ENCODE peak calls at places on chromosomes 12 and 14, in five cellular contexts. One of them, this sample, is unnamed.

GRCh38 chr12:108955225-108955835 is 65.5 kb downstream of the SVOP start:
- DNase-seq in stimulated activated CD4-positive, alpha-beta T cell treated with anti-CD3 and anti-CD28 coated beads, Interleukin-15, amount 100 ng/mL, for 24 hours: no peak
- DNase-seq in stimulated activated CD8-positive, alpha-beta memory T cell treated with anti-CD3 and anti-CD28 coated beads, Interleukin-12 subunit alpha, Interleukin-12 subunit beta, amount 100 ng/mL, for 4 hours: no peak
- DNase-seq in naive thymus-derived CD4-positive, alpha-beta T cell: no peak
- DNase-seq in neural crest cell: no peak
- DNase-seq in this sample: no peak

GRCh38 chr12:78818487-78818886 is 46.1 kb upstream of the SYT1 start:
- DNase-seq in stimulated activated CD4-positive, alpha-beta T cell treated with anti-CD3 and anti-CD28 coated beads, Interleukin-15, amount 100 ng/mL, for 24 hours: no peak
- DNase-seq in stimulated activated CD8-positive, alpha-beta memory T cell treated with anti-CD3 and anti-CD28 coated beads, Interleukin-12 subunit alpha, Interleukin-12 subunit beta, amount 100 ng/mL, for 4 hours: no peak
- DNase-seq in naive thymus-derived CD4-positive, alpha-beta T cell: no peak
- DNase-seq in neural crest cell: no peak
- DNase-seq in this sample: no peak

GRCh38 chr12:50195832-50196231 is 28.7 kb upstream of the CERS5 start:
- DNase-seq in stimulated activated CD4-positive, alpha-beta T cell treated with anti-CD3 and anti-CD28 coated beads, Interleukin-15, amount 100 ng/mL, for 24 hours: no peak
- DNase-seq in stimulated activated CD8-positive, alpha-beta memory T cell treated with anti-CD3 and anti-CD28 coated beads, Interleukin-12 subunit alpha, Interleukin-12 subunit beta, amount 100 ng/mL, for 4 hours: no peak
- DNase-seq in naive thymus-derived CD4-positive, alpha-beta T cell: no peak
- DNase-seq in neural crest cell: no peak
- DNase-seq in this sample: no peak

GRCh38 chr12:20220339-20220738 is 148.0 kb upstream of the PDE3A start:
- DNase-seq in stimulated activated CD4-positive, alpha-beta T cell treated with anti-CD3 and anti-CD28 coated beads, Interleukin-15, amount 100 ng/mL, for 24 hours: no peak
- DNase-seq in stimulated activated CD8-positive, alpha-beta memory T cell treated with anti-CD3 and anti-CD28 coated beads, Interleukin-12 subunit alpha, Interleukin-12 subunit beta, amount 100 ng/mL, for 4 hours: no peak
- DNase-seq in naive thymus-derived CD4-positive, alpha-beta T cell: no peak
- DNase-seq in neural crest cell: no peak
- DNase-seq in this sample: no peak

GRCh38 chr14:31263485-31264133 is 56.0 kb upstream of the HECTD1 start:
- DNase-seq in stimulated activated CD4-positive, alpha-beta T cell treated with anti-CD3 and anti-CD28 coated beads, Interleukin-15, amount 100 ng/mL, for 24 hours: no peak
- DNase-seq in stimulated activated CD8-positive, alpha-beta memory T cell treated with anti-CD3 and anti-CD28 coated beads, Interleukin-12 subunit alpha, Interleukin-12 subunit beta, amount 100 ng/mL, for 4 hours: no peak
- DNase-seq in naive thymus-derived CD4-positive, alpha-beta T cell: no peak
- DNase-seq in neural crest cell: no peak
- DNase-seq in this sample: no peak

GRCh38 chr12:6828671-6829531 is 694 bp downstream of the P3H3 start:
- DNase-seq in stimulated activated CD4-positive, alpha-beta T cell treated with anti-CD3 and anti-CD28 coated beads, Interleukin-15, amount 100 ng/mL, for 24 hours: peak
- DNase-seq in stimulated activated CD8-positive, alpha-beta memory T cell treated with anti-CD3 and anti-CD28 coated beads, Interleukin-12 subunit alpha, Interleukin-12 subunit beta, amount 100 ng/mL, for 4 hours: no peak
- DNase-seq in naive thymus-derived CD4-positive, alpha-beta T cell: peak
- DNase-seq in neural crest cell: no peak
- DNase-seq in this sample: peak

GRCh38 chr12:62817556-62818271 is 117.2 kb downstream of the PPM1H start:
- DNase-seq in stimulated activated CD4-positive, alpha-beta T cell treated with anti-CD3 and anti-CD28 coated beads, Interleukin-15, amount 100 ng/mL, for 24 hours: no peak
- DNase-seq in stimulated activated CD8-positive, alpha-beta memory T cell treated with anti-CD3 and anti-CD28 coated beads, Interleukin-12 subunit alpha, Interleukin-12 subunit beta, amount 100 ng/mL, for 4 hours: no peak
- DNase-seq in naive thymus-derived CD4-positive, alpha-beta T cell: no peak
- DNase-seq in neural crest cell: no peak
- DNase-seq in this sample: no peak

GRCh38 chr14:75547552-75548250 is 25.4 kb downstream of the BATF start:
- DNase-seq in stimulated activated CD4-positive, alpha-beta T cell treated with anti-CD3 and anti-CD28 coated beads, Interleukin-15, amount 100 ng/mL, for 24 hours: no peak
- DNase-seq in stimulated activated CD8-positive, alpha-beta memory T cell treated with anti-CD3 and anti-CD28 coated beads, Interleukin-12 subunit alpha, Interleukin-12 subunit beta, amount 100 ng/mL, for 4 hours: no peak
- DNase-seq in naive thymus-derived CD4-positive, alpha-beta T cell: no peak
- DNase-seq in neural crest cell: no peak
- DNase-seq in this sample: no peak

GRCh38 chr12:57033428-57033827 is 16.5 kb downstream of the MYO1A start:
- DNase-seq in stimulated activated CD4-positive, alpha-beta T cell treated with anti-CD3 and anti-CD28 coated beads, Interleukin-15, amount 100 ng/mL, for 24 hours: no peak
- DNase-seq in stimulated activated CD8-positive, alpha-beta memory T cell treated with anti-CD3 and anti-CD28 coated beads, Interleukin-12 subunit alpha, Interleukin-12 subunit beta, amount 100 ng/mL, for 4 hours: no peak
- DNase-seq in naive thymus-derived CD4-positive, alpha-beta T cell: no peak
- DNase-seq in neural crest cell: no peak
- DNase-seq in this sample: no peak

GRCh38 chr12:20248646-20249045 is 119.7 kb upstream of the PDE3A start:
- DNase-seq in stimulated activated CD4-positive, alpha-beta T cell treated with anti-CD3 and anti-CD28 coated beads, Interleukin-15, amount 100 ng/mL, for 24 hours: no peak
- DNase-seq in stimulated activated CD8-positive, alpha-beta memory T cell treated with anti-CD3 and anti-CD28 coated beads, Interleukin-12 subunit alpha, Interleukin-12 subunit beta, amount 100 ng/mL, for 4 hours: no peak
- DNase-seq in naive thymus-derived CD4-positive, alpha-beta T cell: no peak
- DNase-seq in neural crest cell: no peak
- DNase-seq in this sample: no peak

GRCh38 chr14:76329150-76329881 is 46.6 kb upstream of the ESRRB start:
- DNase-seq in stimulated activated CD4-positive, alpha-beta T cell treated with anti-CD3 and anti-CD28 coated beads, Interleukin-15, amount 100 ng/mL, for 24 hours: no peak
- DNase-seq in stimulated activated CD8-positive, alpha-beta memory T cell treated with anti-CD3 and anti-CD28 coated beads, Interleukin-12 subunit alpha, Interleukin-12 subunit beta, amount 100 ng/mL, for 4 hours: no peak
- DNase-seq in naive thymus-derived CD4-positive, alpha-beta T cell: no peak
- DNase-seq in neural crest cell: no peak
- DNase-seq in this sample: no peak

GRCh38 chr12:21940972-21941521 is at the start of gene ABCC9:
- DNase-seq in stimulated activated CD4-positive, alpha-beta T cell treated with anti-CD3 and anti-CD28 coated beads, Interleukin-15, amount 100 ng/mL, for 24 hours: peak
- DNase-seq in stimulated activated CD8-positive, alpha-beta memory T cell treated with anti-CD3 and anti-CD28 coated beads, Interleukin-12 subunit alpha, Interleukin-12 subunit beta, amount 100 ng/mL, for 4 hours: no peak
- DNase-seq in naive thymus-derived CD4-positive, alpha-beta T cell: no peak
- DNase-seq in neural crest cell: peak
- DNase-seq in this sample: no peak

GRCh38 chr14:91744068-91744480 is 12.2 kb upstream of the CATSPERB start:
- DNase-seq in stimulated activated CD4-positive, alpha-beta T cell treated with anti-CD3 and anti-CD28 coated beads, Interleukin-15, amount 100 ng/mL, for 24 hours: no peak
- DNase-seq in stimulated activated CD8-positive, alpha-beta memory T cell treated with anti-CD3 and anti-CD28 coated beads, Interleukin-12 subunit alpha, Interleukin-12 subunit beta, amount 100 ng/mL, for 4 hours: no peak
- DNase-seq in naive thymus-derived CD4-positive, alpha-beta T cell: no peak
- DNase-seq in neural crest cell: no peak
- DNase-seq in this sample: no peak

GRCh38 chr12:56437430-56438176 is 11.6 kb downstream of the TIMELESS start:
- DNase-seq in stimulated activated CD4-positive, alpha-beta T cell treated with anti-CD3 and anti-CD28 coated beads, Interleukin-15, amount 100 ng/mL, for 24 hours: no peak
- DNase-seq in stimulated activated CD8-positive, alpha-beta memory T cell treated with anti-CD3 and anti-CD28 coated beads, Interleukin-12 subunit alpha, Interleukin-12 subunit beta, amount 100 ng/mL, for 4 hours: no peak
- DNase-seq in naive thymus-derived CD4-positive, alpha-beta T cell: no peak
- DNase-seq in neural crest cell: no peak
- DNase-seq in this sample: no peak

GRCh38 chr12:123120452-123121166 is 30.3 kb downstream of the PITPNM2 start:
- DNase-seq in stimulated activated CD4-positive, alpha-beta T cell treated with anti-CD3 and anti-CD28 coated beads, Interleukin-15, amount 100 ng/mL, for 24 hours: peak
- DNase-seq in stimulated activated CD8-positive, alpha-beta memory T cell treated with anti-CD3 and anti-CD28 coated beads, Interleukin-12 subunit alpha, Interleukin-12 subunit beta, amount 100 ng/mL, for 4 hours: no peak
- DNase-seq in naive thymus-derived CD4-positive, alpha-beta T cell: peak
- DNase-seq in neural crest cell: no peak
- DNase-seq in this sample: no peak

GRCh38 chr12:125193798-125194562 is 128.7 kb downstream of the AACS start:
- DNase-seq in stimulated activated CD4-positive, alpha-beta T cell treated with anti-CD3 and anti-CD28 coated beads, Interleukin-15, amount 100 ng/mL, for 24 hours: no peak
- DNase-seq in stimulated activated CD8-positive, alpha-beta memory T cell treated with anti-CD3 and anti-CD28 coated beads, Interleukin-12 subunit alpha, Interleukin-12 subunit beta, amount 100 ng/mL, for 4 hours: no peak
- DNase-seq in naive thymus-derived CD4-positive, alpha-beta T cell: no peak
- DNase-seq in neural crest cell: no peak
- DNase-seq in this sample: no peak

GRCh38 chr14:104506461-104507253 is 72.9 kb upstream of the C14orf180 start:
- DNase-seq in stimulated activated CD4-positive, alpha-beta T cell treated with anti-CD3 and anti-CD28 coated beads, Interleukin-15, amount 100 ng/mL, for 24 hours: no peak
- DNase-seq in stimulated activated CD8-positive, alpha-beta memory T cell treated with anti-CD3 and anti-CD28 coated beads, Interleukin-12 subunit alpha, Interleukin-12 subunit beta, amount 100 ng/mL, for 4 hours: no peak
- DNase-seq in naive thymus-derived CD4-positive, alpha-beta T cell: no peak
- DNase-seq in neural crest cell: no peak
- DNase-seq in this sample: no peak

GRCh38 chr14:88379706-88380343 is 5.6 kb upstream of the SPATA7 start:
- DNase-seq in stimulated activated CD4-positive, alpha-beta T cell treated with anti-CD3 and anti-CD28 coated beads, Interleukin-15, amount 100 ng/mL, for 24 hours: no peak
- DNase-seq in stimulated activated CD8-positive, alpha-beta memory T cell treated with anti-CD3 and anti-CD28 coated beads, Interleukin-12 subunit alpha, Interleukin-12 subunit beta, amount 100 ng/mL, for 4 hours: no peak
- DNase-seq in naive thymus-derived CD4-positive, alpha-beta T cell: no peak
- DNase-seq in neural crest cell: no peak
- DNase-seq in this sample: no peak

GRCh38 chr12:4153343-4153892 is 120.1 kb upstream of the CCND2 start:
- DNase-seq in stimulated activated CD4-positive, alpha-beta T cell treated with anti-CD3 and anti-CD28 coated beads, Interleukin-15, amount 100 ng/mL, for 24 hours: peak
- DNase-seq in stimulated activated CD8-positive, alpha-beta memory T cell treated with anti-CD3 and anti-CD28 coated beads, Interleukin-12 subunit alpha, Interleukin-12 subunit beta, amount 100 ng/mL, for 4 hours: peak
- DNase-seq in naive thymus-derived CD4-positive, alpha-beta T cell: no peak
- DNase-seq in neural crest cell: no peak
- DNase-seq in this sample: peak